ENCODE peak calls at places on chromosomes 4 and X, in nine cellular contexts. I, C, T, O, Q, A, R, X and D are unnamed samples.

GRCh38 chrX:13120017-13120416 is 75.6 kb upstream of the FAM9C start:
- DNase-seq in I (no peak), C (peak; percentile 47), T (no peak), O (no peak), Q (peak; percentile 81), A (peak; percentile 67), R (no peak), X (no peak), D (peak; percentile 1)

GRCh38 chr4:78517050-78517652 is 34.4 kb upstream of the ANXA3 start:
- DNase-seq in I (no peak), C (no peak), T (peak; percentile 37), O (no peak), Q (peak; percentile 64), A (no peak), R (no peak), X (no peak), D (no peak)

GRCh38 chr4:48190839-48191238 is 56.8 kb upstream of the TXK start:
- DNase-seq in I (no peak), C (no peak), T (no peak), O (no peak), Q (no peak), A (no peak), R (no peak), X (no peak), D (no peak)

GRCh38 chr4:76212851-76213414 is 691 bp downstream of the SCARB2 start:
- DNase-seq in I (peak; percentile 24), C (no peak), T (peak; percentile 73), O (no peak), Q (peak; percentile 57), A (no peak), R (no peak), X (no peak), D (no peak)

GRCh38 chr4:28256295-28256694 is 1395.7 kb downstream of the STIM2 start:
- DNase-seq in I (no peak), C (no peak), T (no peak), O (no peak), Q (no peak), A (no peak), R (no peak), X (no peak), D (no peak)

GRCh38 chr4:54879576-54879975 is 221.8 kb downstream of the KIT start:
- DNase-seq in I (no peak), C (no peak), T (no peak), O (no peak), Q (peak; percentile 80), A (no peak), R (no peak), X (no peak), D (no peak)

GRCh38 chr4:171203425-171203824 is 609.8 kb upstream of the GALNTL6 start:
- DNase-seq in I (no peak), C (no peak), T (no peak), O (no peak), Q (no peak), A (no peak), R (no peak), X (no peak), D (no peak)

GRCh38 chr4:13541176-13541604 is 3.1 kb downstream of the NKX3-2 start:
- DNase-seq in I (no peak), C (no peak), T (no peak), O (no peak), Q (no peak), A (no peak), R (no peak), X (no peak), D (no peak)

GRCh38 chrX:106903291-106903820 is at the start of gene RIPPLY1:
- DNase-seq in I (no peak), C (no peak), T (no peak), O (no peak), Q (no peak), A (no peak), R (no peak), X (no peak), D (no peak)

GRCh38 chr4:158459085-158459820 is 62.4 kb upstream of the RXFP1 start:
- DNase-seq in I (no peak), C (no peak), T (no peak), O (no peak), Q (no peak), A (no peak), R (no peak), X (no peak), D (no peak)

GRCh38 chr4:5381981-5382441 is 326.3 kb downstream of the EVC2 start:
- DNase-seq in I (no peak), C (no peak), T (no peak), O (no peak), Q (no peak), A (peak; percentile 1), R (no peak), X (no peak), D (no peak)

GRCh38 chrX:12685541-12685940 is 105.7 kb upstream of the PRPS2 start:
- DNase-seq in I (no peak), C (no peak), T (no peak), O (no peak), Q (peak; percentile 25), A (no peak), R (no peak), X (no peak), D (no peak)

GRCh38 chr4:87071401-87071800 is 136.6 kb downstream of the AFF1 start:
- DNase-seq in I (no peak), C (no peak), T (no peak), O (no peak), Q (no peak), A (no peak), R (no peak), X (no peak), D (peak; percentile 64)

GRCh38 chr4:87066403-87067119 is 131.8 kb downstream of the AFF1 start:
- DNase-seq in I (no peak), C (no peak), T (no peak), O (no peak), Q (no peak), A (no peak), R (no peak), X (no peak), D (no peak)

GRCh38 chr4:87068591-87069021 is 133.8 kb downstream of the AFF1 start:
- DNase-seq in I (no peak), C (no peak), T (no peak), O (no peak), Q (peak; percentile 65), A (no peak), R (no peak), X (no peak), D (no peak)

GRCh38 chr4:87067120-87067885 is 132.5 kb downstream of the AFF1 start:
- DNase-seq in I (no peak), C (no peak), T (no peak), O (no peak), Q (peak; percentile 57), A (no peak), R (no peak), X (no peak), D (no peak)

GRCh38 chr4:87069037-87069742 is 134.4 kb downstream of the AFF1 start:
- DNase-seq in I (no peak), C (no peak), T (no peak), O (no peak), Q (no peak), A (no peak), R (no peak), X (no peak), D (no peak)
- H3K27ac ChIP-seq in I (no peak overlapping the region), C (no peak overlapping the region), T (no peak overlapping the region), O (peak overlapping the region; percentile 48), Q (peak overlapping the region; percentile 65), A (peak overlapping the region; percentile 23), R (no peak overlapping the region), X (no peak overlapping the region), D (no peak overlapping the region)

DNA sequence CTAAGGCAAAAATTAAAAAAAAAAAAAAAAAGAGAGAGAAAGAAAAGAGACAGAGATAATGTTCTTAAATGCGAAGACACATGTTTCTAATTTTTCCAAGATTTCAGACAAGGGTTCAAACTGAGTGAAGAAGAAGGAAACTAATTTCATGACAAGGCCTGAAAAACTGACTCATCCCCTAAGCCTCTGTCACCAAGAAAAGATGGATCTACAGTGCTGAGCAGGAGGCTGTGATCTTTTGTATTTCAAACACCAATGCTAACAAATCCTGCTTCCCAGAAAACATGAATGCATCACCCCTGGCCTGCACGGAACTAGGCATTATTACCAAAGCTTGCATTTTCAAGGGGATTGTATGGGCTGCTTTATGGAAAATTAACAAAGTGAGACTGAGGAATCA is 75.2 kb downstream of the PPARGC1A start:
- DNase-seq in I (no peak), C (no peak), T (no peak), O (no peak), Q (no peak), A (no peak), R (no peak), X (no peak), D (no peak)
- H3K27ac ChIP-seq in I (no peak overlapping the region), C (no peak overlapping the region), T (no peak overlapping the region), O (no peak overlapping the region), Q (no peak overlapping the region), A (no peak overlapping the region), R (no peak overlapping the region), X (no peak overlapping the region), D (no peak overlapping the region)

GRCh38 chrX:135003876-135004623 is 13.3 kb downstream of the SMIM10 start:
- DNase-seq in I (peak; percentile 77), C (peak; percentile 92), T (peak; percentile 85), O (peak; percentile 93), Q (peak; percentile 93), A (peak; percentile 93), R (peak; percentile 74), X (peak; percentile 86), D (peak; percentile 56)
- H3K27ac ChIP-seq in I (peak overlapping the region; percentile 38), C (peak overlapping the region; percentile 36), T (no peak overlapping the region), O (no peak overlapping the region), Q (no peak overlapping the region), A (peak overlapping the region; percentile 65), R (no peak overlapping the region), X (peak overlapping the region; percentile 34), D (no peak overlapping the region)

GRCh38 chr4:23366207-23366906 is 523.5 kb downstream of the PPARGC1A start:
- DNase-seq in I (no peak), C (no peak), T (no peak), O (no peak), Q (no peak), A (no peak), R (no peak), X (no peak), D (no peak)

GRCh38 chr4:23364167-23364566 is 525.7 kb downstream of the PPARGC1A start:
- DNase-seq in I (no peak), C (no peak), T (no peak), O (no peak), Q (no peak), A (no peak), R (no peak), X (no peak), D (no peak)

GRCh38 chr4:23365086-23365485 is 524.8 kb downstream of the PPARGC1A start:
- DNase-seq in I (no peak), C (no peak), T (no peak), O (no peak), Q (no peak), A (no peak), R (no peak), X (no peak), D (no peak)

GRCh38 chr4:23360718-23361117 is 529.1 kb downstream of the PPARGC1A start:
- DNase-seq in I (no peak), C (no peak), T (no peak), O (no peak), Q (no peak), A (no peak), R (no peak), X (no peak), D (no peak)

DNA sequence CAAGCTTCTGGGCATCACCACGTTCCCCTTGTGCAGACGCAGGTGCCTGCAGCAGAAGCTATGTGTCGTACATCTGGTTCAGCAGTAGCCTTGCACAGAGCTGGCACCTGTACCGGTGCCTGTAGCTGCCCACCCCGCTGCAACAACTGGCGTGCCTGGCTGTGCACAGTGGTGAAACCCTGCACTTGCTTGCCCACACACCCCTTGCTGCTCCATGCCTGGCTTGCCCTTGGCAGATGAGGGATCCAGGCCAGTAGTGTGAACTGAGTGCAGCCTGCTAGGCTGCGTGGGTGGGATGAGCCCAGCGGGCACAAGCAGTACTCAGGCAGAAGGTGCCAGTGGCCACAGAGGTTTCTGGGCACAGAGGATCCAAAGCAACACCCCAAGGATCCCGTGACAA is 528.4 kb downstream of the PPARGC1A start:
- DNase-seq in I (no peak), C (no peak), T (no peak), O (peak; percentile 60), Q (no peak), A (no peak), R (no peak), X (no peak), D (no peak)
- H3K27ac ChIP-seq in I (no peak overlapping the region), C (no peak overlapping the region), T (no peak overlapping the region), O (no peak overlapping the region), Q (no peak overlapping the region), A (no peak overlapping the region), R (no peak overlapping the region), X (no peak overlapping the region), D (no peak overlapping the region)